ENCODE peak calls at places on chromosomes 7 and 10, in seven cellular contexts. F is gastrocnemius medialis, Z is HCT116, V is GM12878, G is upper lobe of left lung, Q is HepG2, X is right lobe of liver. R is an unnamed sample.

GRCh38 chr10:71222541-71223364 is 10.4 kb downstream of the UNC5B start:
- ATAC-seq in F (no peak), X (no peak), G (no peak), Q (peak; percentile 85), Z (no peak), V (peak; percentile 69), R (no peak)

GRCh38 chr10:79113827-79114226 is 45.1 kb downstream of the ZMIZ1 start:
- ATAC-seq in F (no peak), X (no peak), G (no peak), Q (no peak), Z (no peak), V (no peak), R (no peak)

GRCh38 chr7:55588379-55588699 is 16.0 kb upstream of the VOPP1 start:
- ATAC-seq in Q (peak; percentile 37), G (no peak), F (no peak), X (no peak), Z (no peak), V (no peak), R (no peak)

GRCh38 chr10:115939101-115939815 is 333.7 kb downstream of the GFRA1 start:
- ATAC-seq in V (no peak), Q (no peak), F (no peak), X (no peak), Z (no peak), G (no peak), R (no peak)

GRCh38 chr7:156143683-156144082 is 331.4 kb upstream of the SHH start:
- ATAC-seq in F (no peak), X (no peak), V (no peak), Z (no peak), Q (no peak), G (no peak), R (no peak)

GRCh38 chr10:4306871-4307270 is 519.1 kb upstream of the AKR1E2 start:
- ATAC-seq in Q (no peak), X (no peak), V (no peak), Z (no peak), G (no peak), F (no peak), R (no peak)

GRCh38 chr10:122189185-122189584 is 81.9 kb upstream of the BTBD16 start:
- ATAC-seq in Q (no peak), F (peak; percentile 81), X (no peak), G (no peak), Z (no peak), V (no peak), R (no peak)

GRCh38 chr7:150448789-150449147 is 1.7 kb upstream of the GIMAP8 start:
- ATAC-seq in X (peak; percentile 84), Z (peak; percentile 95), F (no peak), Q (peak; percentile 92), V (peak; percentile 75), G (peak; percentile 76), R (peak; percentile 46)

GRCh38 chr7:70657989-70658578 is 473.9 kb upstream of the GALNT17 start:
- ATAC-seq in X (no peak), Q (no peak), F (peak; percentile 63), G (no peak), V (no peak), Z (no peak), R (no peak)

GRCh38 chr7:118158766-118159165 is 25.2 kb upstream of the LSM8 start:
- ATAC-seq in V (no peak), Z (no peak), Q (no peak), X (no peak), F (no peak), G (no peak), R (no peak)

GRCh38 chr7:35865287-35865686 is 64.4 kb downstream of the SEPTIN7 start:
- ATAC-seq in Z (no peak), V (no peak), F (no peak), Q (no peak), G (no peak), X (no peak), R (no peak)

GRCh38 chr7:110522751-110523200 is 568.2 kb upstream of the LRRN3 start:
- ATAC-seq in G (no peak), X (peak; percentile 87), Z (no peak), Q (peak; percentile 99), F (no peak), V (peak; percentile 79), R (no peak)

GRCh38 chr7:116284390-116284789 is 74.1 kb downstream of the TES start:
- ATAC-seq in V (no peak), Q (no peak), Z (peak; percentile 58), X (no peak), F (no peak), G (no peak), R (no peak)

GRCh38 chr10:24622781-24623301 is 100.8 kb downstream of the ARHGAP21 start:
- ATAC-seq in G (no peak), X (no peak), Q (no peak), Z (no peak), F (no peak), V (peak; percentile 73), R (no peak)

GRCh38 chr10:22825841-22826240 is 102.0 kb upstream of the ARMC3 start:
- ATAC-seq in G (peak; percentile 71), Z (peak; percentile 78), V (peak; percentile 31), Q (peak; percentile 79), F (no peak), X (peak; percentile 74), R (no peak)

GRCh38 chr7:106952658-106953231 is 87.7 kb downstream of the PIK3CG start:
- ATAC-seq in Q (no peak), Z (no peak), F (no peak), G (peak; percentile 91), X (peak; percentile 85), V (no peak), R (peak; percentile 74)

GRCh38 chr7:108226723-108227359 is 96.7 kb upstream of the LAMB4 start:
- ATAC-seq in V (no peak), Q (no peak), Z (no peak), F (no peak), X (no peak), G (no peak), R (no peak)

GRCh38 chr10:15476337-15476736 is 105.2 kb upstream of the FAM171A1 start:
- ATAC-seq in G (no peak), X (no peak), F (no peak), Z (no peak), Q (no peak), V (no peak), R (no peak)

GRCh38 chr7:88091988-88092675 is 127.7 kb downstream of the SRI start:
- ATAC-seq in V (no peak), G (no peak), Q (no peak), F (no peak), X (no peak), Z (no peak), R (no peak)

GRCh38 chr10:43274011-43274410 is 7.1 kb upstream of the RASGEF1A start:
- ATAC-seq in X (no peak), Z (no peak), G (no peak), V (no peak), Q (no peak), F (no peak), R (no peak)

GRCh38 chr10:18635995-18636394 is 15.4 kb downstream of the NSUN6 start:
- ATAC-seq in V (no peak), Q (no peak), X (no peak), F (no peak), Z (no peak), G (no peak), R (no peak)

GRCh38 chr10:126504051-126504760 is 115.9 kb upstream of the ADAM12 start:
- ATAC-seq in X (peak; percentile 89), V (no peak), Q (peak; percentile 93), Z (peak; percentile 96), F (no peak), G (peak; percentile 74), R (no peak)

GRCh38 chr7:132115028-132115427 is 461.2 kb downstream of the PLXNA4 start:
- ATAC-seq in G (no peak), F (no peak), V (no peak), X (no peak), Z (no peak), Q (no peak), R (no peak)

DNA sequence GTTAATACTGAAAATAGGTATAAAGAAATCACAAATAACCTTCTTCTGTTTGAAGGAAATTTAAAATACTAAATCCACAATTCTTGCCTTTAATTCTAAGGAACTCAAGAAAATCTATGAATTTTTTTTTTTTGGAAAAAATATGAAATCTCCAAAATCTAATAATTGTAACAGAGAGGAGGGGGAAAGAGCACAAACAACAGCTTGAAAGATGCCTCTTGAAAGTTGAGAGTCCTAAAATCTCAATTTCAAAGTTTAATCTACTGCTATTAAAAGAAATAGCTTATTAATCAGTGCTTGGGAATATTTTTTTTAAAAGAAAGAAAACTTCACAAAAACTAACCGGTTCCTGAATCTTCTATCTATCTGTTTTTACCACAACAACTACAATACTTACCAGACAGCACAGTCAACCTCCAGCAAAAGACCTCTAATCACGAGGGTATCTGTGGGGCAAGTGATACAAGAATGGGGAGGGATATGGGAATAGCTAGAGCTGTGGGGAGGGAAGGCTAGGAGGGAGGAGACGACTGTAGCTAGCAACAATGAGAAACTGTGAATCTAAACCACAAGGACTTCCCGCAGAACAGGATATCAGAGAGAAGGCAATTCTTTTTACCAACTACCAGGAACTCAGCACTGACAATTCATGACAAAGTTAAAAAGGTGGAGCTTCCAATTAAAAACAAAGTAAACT is at the start of gene USP54:
- ATAC-seq in Z (peak; percentile 86), V (peak; percentile 69), Q (peak; percentile 53), X (peak; percentile 2), F (peak; percentile 43), G (peak; percentile 72), R (peak; percentile 52)
- TF ChIP-seq POLR2A in Z (no peak), V (no peak), Q (no peak), X (no peak), F (no peak), G (no peak), R (no peak)

GRCh38 chr7:22316914-22317313 is 40.0 kb downstream of the RAPGEF5 start:
- ATAC-seq in Q (no peak), Z (no peak), V (no peak), G (no peak), F (no peak), X (no peak), R (no peak)
- H3K27me3 ChIP-seq in Q (no peaks in the 10 kb centered on the region), Z (no peaks in the 10 kb centered on the region), V (no peaks in the 10 kb centered on the region), G (no peaks in the 10 kb centered on the region), F (no peaks in the 10 kb centered on the region), X (no peaks in the 10 kb centered on the region), R (peaks cover 6% of the 10 kb centered on the region)

GRCh38 chr10:5645375-5645774 is 21.0 kb downstream of the ASB13 start:
- ATAC-seq in X (peak; percentile 84), Z (no peak), V (peak; percentile 52), G (peak; percentile 23), F (peak; percentile 67), Q (peak; percentile 65), R (peak; percentile 46)
- TF ChIP-seq POLR2A in X (peak; percentile 26), Z (no peak), V (no peak), G (no peak), F (no peak), Q (no peak), R (no peak)

GRCh38 chr7:1248459-1249131 is 15.9 kb downstream of the UNCX start:
- ATAC-seq in Z (peak; percentile 38), G (no peak), X (no peak), F (no peak), V (no peak), Q (peak; percentile 12), R (no peak)

GRCh38 chr7:1250901-1251300 is 18.2 kb downstream of the UNCX start:
- ATAC-seq in Q (no peak), F (no peak), Z (no peak), X (no peak), V (no peak), G (no peak), R (no peak)

GRCh38 chr7:1247527-1248041 is 14.9 kb downstream of the UNCX start:
- ATAC-seq in G (peak; percentile 4), F (no peak), V (no peak), X (no peak), Z (no peak), Q (no peak), R (no peak)

GRCh38 chr7:1248077-1248458 is 15.4 kb downstream of the UNCX start:
- ATAC-seq in F (no peak), X (no peak), G (no peak), V (no peak), Q (no peak), Z (no peak), R (no peak)

GRCh38 chr7:1249731-1250130 is 17.1 kb downstream of the UNCX start:
- ATAC-seq in V (no peak), X (no peak), F (no peak), Z (no peak), G (no peak), Q (peak; percentile 68), R (no peak)
- H3K27me3 ChIP-seq in V (peaks cover 4% of the 10 kb centered on the region), X (no peaks in the 10 kb centered on the region), F (peaks cover 91% of the 10 kb centered on the region), Z (no peaks in the 10 kb centered on the region), G (peaks cover 67% of the 10 kb centered on the region), Q (peaks cover 85% of the 10 kb centered on the region), R (peaks cover 100% of the 10 kb centered on the region)